ENCODE peak calls at places on chromosomes 1 and 21, in four cellular contexts. One of them, this sample, is unnamed. For H3K9me1, the result is how much of the 10 kb centered on the place peaks cover.

GRCh38 chr1:112946683-112947082 is 9.3 kb downstream of the SLC16A1 start:
- DNase-seq in K562: no peak
- DNase-seq in keratinocyte: no peak
- DNase-seq in IMR-90: no peak
- DNase-seq in this sample: no peak

GRCh38 chr1:212301570-212301969 is 16.4 kb downstream of the PPP2R5A start:
- DNase-seq in keratinocyte: no peak
- DNase-seq in K562: no peak
- DNase-seq in IMR-90: no peak
- DNase-seq in this sample: no peak

GRCh38 chr1:151907363-151908139 is 1.8 kb downstream of the THEM4 start:
- DNase-seq in keratinocyte: no peak
- DNase-seq in K562: no peak
- DNase-seq in IMR-90: no peak
- DNase-seq in this sample: no peak

GRCh38 chr1:177384461-177384860 is 213.7 kb downstream of the BRINP2 start:
- DNase-seq in IMR-90: peak
- DNase-seq in K562: no peak
- DNase-seq in keratinocyte: no peak
- DNase-seq in this sample: no peak

GRCh38 chr1:245715970-245716369 is 561.2 kb downstream of the KIF26B start:
- DNase-seq in keratinocyte: peak
- DNase-seq in K562: no peak
- DNase-seq in IMR-90: peak
- DNase-seq in this sample: no peak

GRCh38 chr1:40925834-40926403 is 53.6 kb upstream of the CTPS1 start:
- DNase-seq in keratinocyte: no peak
- DNase-seq in IMR-90: no peak
- DNase-seq in K562: no peak
- DNase-seq in this sample: no peak

GRCh38 chr21:21463456-21463855 is 465.2 kb downstream of the NCAM2 start:
- DNase-seq in IMR-90: no peak
- DNase-seq in keratinocyte: no peak
- DNase-seq in K562: no peak
- DNase-seq in this sample: peak

GRCh38 chr1:64502924-64503323 is 33.0 kb downstream of the CACHD1 start:
- DNase-seq in K562: no peak
- DNase-seq in IMR-90: no peak
- DNase-seq in keratinocyte: no peak
- DNase-seq in this sample: peak

GRCh38 chr1:234731371-234732085 is 121.5 kb upstream of the IRF2BP2 start:
- DNase-seq in IMR-90: peak
- DNase-seq in keratinocyte: peak
- DNase-seq in K562: no peak
- DNase-seq in this sample: peak

GRCh38 chr1:3551711-3552110 is 59.6 kb downstream of the MEGF6 start:
- DNase-seq in keratinocyte: no peak
- DNase-seq in IMR-90: no peak
- DNase-seq in K562: no peak
- DNase-seq in this sample: no peak

GRCh38 chr1:63593887-63594617 is 841 bp downstream of the PGM1 start:
- DNase-seq in IMR-90: peak
- DNase-seq in K562: no peak
- DNase-seq in keratinocyte: no peak
- DNase-seq in this sample: peak

GRCh38 chr1:181117648-181118449 is 29.3 kb downstream of the IER5 start:
- DNase-seq in IMR-90: peak
- DNase-seq in keratinocyte: no peak
- DNase-seq in K562: no peak
- DNase-seq in this sample: no peak

GRCh38 chr1:228964178-228964819 is 229.0 kb downstream of the RHOU start:
- DNase-seq in keratinocyte: no peak
- DNase-seq in IMR-90: peak
- DNase-seq in K562: peak
- DNase-seq in this sample: peak

GRCh38 chr1:214637722-214638473 is 34.9 kb downstream of the CENPF start:
- DNase-seq in K562: peak
- DNase-seq in IMR-90: peak
- DNase-seq in keratinocyte: no peak
- DNase-seq in this sample: peak

GRCh38 chr1:198295975-198296374 is 139.2 kb downstream of the NEK7 start:
- DNase-seq in keratinocyte: no peak
- DNase-seq in IMR-90: no peak
- DNase-seq in K562: no peak
- DNase-seq in this sample: no peak

GRCh38 chr1:2929335-2929734 is 91.9 kb upstream of the ACTRT2 start:
- DNase-seq in IMR-90: no peak
- DNase-seq in keratinocyte: no peak
- DNase-seq in K562: no peak
- DNase-seq in this sample: no peak

GRCh38 chr1:108036796-108037545 is 72.0 kb upstream of the VAV3 start:
- DNase-seq in keratinocyte: no peak
- DNase-seq in IMR-90: no peak
- DNase-seq in K562: no peak
- DNase-seq in this sample: no peak

GRCh38 chr1:11482904-11483479 is 4.0 kb downstream of the DISP3 start:
- DNase-seq in IMR-90: no peak
- DNase-seq in K562: no peak
- DNase-seq in keratinocyte: no peak
- DNase-seq in this sample: no peak

GRCh38 chr1:70436617-70437236 is 25.7 kb downstream of the CTH start:
- DNase-seq in keratinocyte: no peak
- DNase-seq in IMR-90: peak
- DNase-seq in K562: no peak
- DNase-seq in this sample: peak

GRCh38 chr1:235068155-235069121 is 60.2 kb downstream of the TOMM20 start:
- DNase-seq in IMR-90: peak
- DNase-seq in keratinocyte: peak
- DNase-seq in K562: no peak
- DNase-seq in this sample: no peak

GRCh38 chr1:236338096-236338495 is 56.0 kb upstream of the EDARADD start:
- DNase-seq in keratinocyte: no peak
- DNase-seq in K562: no peak
- DNase-seq in IMR-90: peak
- DNase-seq in this sample: no peak

GRCh38 chr1:59699227-59699847 is 115.4 kb upstream of the HOOK1 start:
- DNase-seq in IMR-90: peak
- DNase-seq in keratinocyte: no peak
- DNase-seq in K562: peak
- DNase-seq in this sample: peak

GRCh38 chr1:65946376-65946775 is 153.7 kb downstream of the PDE4B start:
- DNase-seq in IMR-90: no peak
- DNase-seq in keratinocyte: no peak
- DNase-seq in K562: no peak
- DNase-seq in this sample: no peak

GRCh38 chr1:43270421-43271095 is 775 bp downstream of the TMEM125 start:
- DNase-seq in keratinocyte: peak
- DNase-seq in K562: peak
- DNase-seq in IMR-90: no peak
- DNase-seq in this sample: no peak

GRCh38 chr1:86515597-86515996 is 31.3 kb upstream of the CLCA4 start:
- DNase-seq in K562: peak
- DNase-seq in keratinocyte: no peak
- DNase-seq in IMR-90: no peak
- DNase-seq in this sample: peak

GRCh38 chr1:189708674-189709073 is 769.0 kb downstream of the BRINP3 start:
- DNase-seq in keratinocyte: no peak
- DNase-seq in IMR-90: peak
- DNase-seq in K562: no peak
- DNase-seq in this sample: peak

GRCh38 chr1:235746245-235746644 is 96.7 kb upstream of the GNG4 start:
- DNase-seq in keratinocyte: no peak
- DNase-seq in IMR-90: no peak
- DNase-seq in K562: no peak
- DNase-seq in this sample: no peak

GRCh38 chr1:178580096-178580495 is 67.2 kb downstream of the TEX35 start:
- DNase-seq in IMR-90: no peak
- DNase-seq in keratinocyte: no peak
- DNase-seq in K562: no peak
- DNase-seq in this sample: no peak

GRCh38 chr1:37485902-37486679 is 11.7 kb downstream of the ZC3H12A start:
- DNase-seq in keratinocyte: no peak
- DNase-seq in K562: no peak
- DNase-seq in IMR-90: no peak
- DNase-seq in this sample: no peak

GRCh38 chr1:156584813-156585212 is 5.3 kb downstream of the TTC24 start:
- DNase-seq in K562: peak
- DNase-seq in keratinocyte: no peak
- DNase-seq in IMR-90: no peak
- DNase-seq in this sample: no peak

GRCh38 chr1:160726114-160726497 is 12.9 kb upstream of the SLAMF7 start:
- DNase-seq in keratinocyte: no peak
- DNase-seq in K562: peak
- DNase-seq in IMR-90: no peak
- DNase-seq in this sample: no peak

GRCh38 chr1:110083453-110084225 is 13.2 kb upstream of the ALX3 start:
- DNase-seq in K562: no peak
- DNase-seq in IMR-90: no peak
- DNase-seq in keratinocyte: no peak
- DNase-seq in this sample: no peak

GRCh38 chr1:109912214-109912861 is 1.7 kb downstream of the CSF1 start:
- DNase-seq in keratinocyte: no peak
- DNase-seq in K562: no peak
- DNase-seq in IMR-90: no peak
- DNase-seq in this sample: no peak

GRCh38 chr1:119700326-119700725 is 11.4 kb upstream of the PHGDH start:
- DNase-seq in K562: no peak
- DNase-seq in IMR-90: no peak
- DNase-seq in keratinocyte: no peak
- DNase-seq in this sample: no peak

GRCh38 chr1:184866991-184867788 is 107.1 kb downstream of the NIBAN1 start:
- DNase-seq in keratinocyte: peak
- DNase-seq in IMR-90: peak
- DNase-seq in K562: no peak
- DNase-seq in this sample: no peak

GRCh38 chr1:184866582-184866981 is 107.7 kb downstream of the NIBAN1 start:
- DNase-seq in keratinocyte: no peak
- DNase-seq in IMR-90: no peak
- DNase-seq in K562: no peak
- DNase-seq in this sample: no peak

GRCh38 chr1:184870319-184870718 is 104.0 kb downstream of the NIBAN1 start:
- DNase-seq in K562: no peak
- DNase-seq in keratinocyte: no peak
- DNase-seq in IMR-90: no peak
- DNase-seq in this sample: no peak

GRCh38 chr1:184865831-184866230 is 108.5 kb downstream of the NIBAN1 start:
- DNase-seq in IMR-90: no peak
- DNase-seq in K562: no peak
- DNase-seq in keratinocyte: no peak
- DNase-seq in this sample: no peak

DNA sequence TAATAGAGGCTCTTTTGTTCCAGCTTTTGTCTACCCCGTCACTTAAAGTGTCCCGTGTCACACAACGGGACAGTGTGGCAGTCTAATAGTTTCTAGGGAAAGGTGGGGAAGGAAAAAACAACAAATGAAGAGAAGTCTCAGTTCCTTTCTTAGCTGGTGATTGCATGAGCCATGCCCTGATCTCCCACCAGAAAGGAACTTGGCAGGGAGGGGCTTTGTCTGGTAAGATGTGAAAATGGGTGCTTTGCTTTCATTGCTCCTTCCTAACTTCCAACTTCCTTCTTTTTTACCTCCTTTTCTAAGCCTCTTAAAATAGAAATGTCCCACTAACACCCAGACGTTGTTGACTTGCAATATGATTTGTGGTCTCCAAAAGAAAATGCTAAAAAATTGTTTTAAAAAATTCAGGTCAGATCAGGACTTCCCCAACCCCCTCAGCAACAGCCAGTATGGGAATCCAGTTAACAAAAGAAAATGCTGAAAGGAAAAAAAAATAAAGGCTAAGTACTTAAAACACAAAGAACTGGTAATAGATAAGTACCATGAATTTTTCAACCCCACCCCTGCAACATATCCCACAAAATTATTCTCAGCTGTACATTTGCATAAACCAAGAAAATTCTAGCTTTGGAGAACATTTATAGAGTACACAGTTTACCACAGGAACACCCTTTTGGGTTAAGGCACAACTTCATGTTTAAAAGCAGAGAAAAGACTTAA is 106.3 kb downstream of the NIBAN1 start:
- DNase-seq in K562: no peak
- DNase-seq in keratinocyte: no peak
- DNase-seq in IMR-90: no peak
- DNase-seq in this sample: no peak
- H3K9me1 ChIP-seq in K562: under half
- H3K9me1 ChIP-seq in keratinocyte: under half
- H3K9me1 ChIP-seq in IMR-90: under half
- H3K9me1 ChIP-seq in this sample: under half

GRCh38 chr1:53329183-53329544 is 1.3 kb upstream of the LRP8 start:
- DNase-seq in K562: no peak
- DNase-seq in keratinocyte: no peak
- DNase-seq in IMR-90: no peak
- DNase-seq in this sample: no peak
- H3K9ac ChIP-seq in K562: peak
- H3K9ac ChIP-seq in keratinocyte: no peak
- H3K9ac ChIP-seq in IMR-90: no peak
- H3K9ac ChIP-seq in this sample: no peak

DNA sequence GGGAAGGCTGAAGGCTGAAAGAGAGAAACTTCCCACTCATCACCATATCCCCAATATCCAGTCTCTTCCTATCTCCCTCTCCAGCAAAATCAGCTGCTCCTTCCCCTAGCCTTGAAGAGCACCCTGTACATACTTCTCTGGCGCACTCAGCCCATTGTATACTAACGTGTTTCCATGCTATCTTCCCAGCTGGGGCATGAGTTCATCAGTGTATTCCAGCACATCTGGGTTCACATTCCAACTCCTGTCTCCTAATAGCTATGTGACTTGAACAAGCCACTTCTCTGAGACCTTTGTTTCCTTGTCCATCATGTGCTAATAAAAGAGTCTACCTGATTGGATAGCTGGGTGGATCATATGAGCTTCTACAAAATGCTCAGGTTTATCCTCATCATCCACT is 51.1 kb upstream of the OLIG2 start:
- DNase-seq in keratinocyte: no peak
- DNase-seq in K562: no peak
- DNase-seq in IMR-90: no peak
- DNase-seq in this sample: no peak
- H3K9me1 ChIP-seq in keratinocyte: under half
- H3K9me1 ChIP-seq in K562: under half
- H3K9me1 ChIP-seq in IMR-90: under half
- H3K9me1 ChIP-seq in this sample: under half

GRCh38 chr1:115669886-115670285 is 28.1 kb downstream of the VANGL1 start:
- DNase-seq in IMR-90: peak
- DNase-seq in keratinocyte: no peak
- DNase-seq in K562: no peak
- DNase-seq in this sample: no peak

GRCh38 chr1:115669002-115669673 is 27.4 kb downstream of the VANGL1 start:
- DNase-seq in keratinocyte: no peak
- DNase-seq in K562: peak
- DNase-seq in IMR-90: peak
- DNase-seq in this sample: peak

GRCh38 chr1:115670476-115671175 is 28.9 kb downstream of the VANGL1 start:
- DNase-seq in IMR-90: peak
- DNase-seq in K562: no peak
- DNase-seq in keratinocyte: no peak
- DNase-seq in this sample: peak

GRCh38 chr1:115672224-115673009 is 30.6 kb downstream of the VANGL1 start:
- DNase-seq in IMR-90: no peak
- DNase-seq in K562: no peak
- DNase-seq in keratinocyte: no peak
- DNase-seq in this sample: no peak

GRCh38 chr1:115671176-115672062 is 29.6 kb downstream of the VANGL1 start:
- DNase-seq in keratinocyte: no peak
- DNase-seq in K562: no peak
- DNase-seq in IMR-90: peak
- DNase-seq in this sample: no peak
- H3K9ac ChIP-seq in keratinocyte: no peak
- H3K9ac ChIP-seq in K562: peak
- H3K9ac ChIP-seq in IMR-90: no peak
- H3K9ac ChIP-seq in this sample: no peak